ENCODE peak calls at places on chromosomes 13 and 19, in ten cellular contexts. M is IMR-90; B is activated B cell treated with CpG ODN at 0.5 μM for 24 hours; F is fibroblast of the aortic adventitia; Z is thoracic aorta; C is dorsolateral prefrontal cortex; U is cardiac fibroblast; Y is CD8-positive, alpha-beta T cell; H is AG09319; G is astrocyte of the cerebellum. Q is an unnamed sample.

GRCh38 chr13:42398542-42398941 is 126.6 kb downstream of the AKAP11 start:
- DNase-seq in M (no peak), B (no peak), F (peak), Z (no peak), C (no peak), U (no peak), Y (no peak), H (no peak), G (no peak), Q (no peak)

GRCh38 chr13:24253520-24254150 is 55.7 kb upstream of the C1QTNF9 start:
- DNase-seq in M (no peak), B (no peak), F (no peak), Z (no peak), C (no peak), U (no peak), Y (no peak), H (no peak), G (no peak), Q (no peak)

GRCh38 chr13:23505007-23505406 is 65.2 kb upstream of the TNFRSF19 start:
- DNase-seq in M (peak), B (no peak), F (peak), Z (no peak), C (no peak), U (peak), Y (no peak), H (no peak), G (no peak), Q (no peak)

GRCh38 chr13:106919093-106919492 is 351.2 kb upstream of the ARGLU1 start:
- DNase-seq in M (no peak), B (no peak), F (no peak), Z (no peak), C (no peak), U (peak), Y (no peak), H (no peak), G (no peak), Q (no peak)

GRCh38 chr13:85661639-85662038 is 137.6 kb downstream of the SLITRK6 start:
- DNase-seq in M (no peak), B (no peak), F (no peak), Z (no peak), C (no peak), U (no peak), Y (no peak), H (no peak), G (no peak), Q (no peak)

GRCh38 chr19:47109541-47110375 is 3.8 kb downstream of the ZC3H4 start:
- DNase-seq in M (peak), B (no peak), F (peak), Z (no peak), C (no peak), U (peak), Y (peak), H (no peak), G (no peak), Q (no peak)

GRCh38 chr13:100544866-100545683 is 43.5 kb downstream of the GGACT start:
- DNase-seq in M (no peak), B (no peak), F (no peak), Z (no peak), C (no peak), U (no peak), Y (no peak), H (no peak), G (no peak), Q (no peak)

GRCh38 chr19:11624064-11624463 is 26.8 kb downstream of the ZNF627 start:
- DNase-seq in M (peak), B (no peak), F (peak), Z (no peak), C (no peak), U (peak), Y (no peak), H (no peak), G (peak), Q (no peak)

GRCh38 chr13:100363351-100363750 is 225.2 kb downstream of the GGACT start:
- DNase-seq in M (peak), B (no peak), F (peak), Z (no peak), C (no peak), U (peak), Y (no peak), H (no peak), G (peak), Q (no peak)

GRCh38 chr19:47446534-47447469 is 24.9 kb downstream of the SLC8A2 start:
- DNase-seq in M (no peak), B (no peak), F (no peak), Z (no peak), C (no peak), U (peak), Y (no peak), H (no peak), G (no peak), Q (peak)

GRCh38 chr13:40158218-40158617 is 502.8 kb downstream of the COG6 start:
- DNase-seq in M (no peak), B (no peak), F (peak), Z (no peak), C (no peak), U (peak), Y (no peak), H (no peak), G (no peak), Q (no peak)

GRCh38 chr13:35747594-35747993 is 271.1 kb upstream of the MAB21L1 start:
- DNase-seq in M (no peak), B (no peak), F (peak), Z (no peak), C (no peak), U (peak), Y (no peak), H (no peak), G (no peak), Q (no peak)

GRCh38 chr13:41497436-41497835 is 40.1 kb downstream of the RGCC start:
- DNase-seq in M (no peak), B (no peak), F (no peak), Z (no peak), C (no peak), U (no peak), Y (no peak), H (no peak), G (no peak), Q (no peak)

GRCh38 chr19:46299004-46299509 is 2.2 kb downstream of the HIF3A start:
- DNase-seq in M (peak), B (no peak), F (peak), Z (peak), C (peak), U (peak), Y (no peak), H (peak), G (peak), Q (peak)

GRCh38 chr19:5864725-5865486 is 5.4 kb downstream of the FUT5 start:
- DNase-seq in M (no peak), B (no peak), F (no peak), Z (no peak), C (no peak), U (no peak), Y (no peak), H (no peak), G (no peak), Q (no peak)

GRCh38 chr19:8141726-8142524 is 7.5 kb downstream of the FBN3 start:
- DNase-seq in M (no peak), B (no peak), F (no peak), Z (no peak), C (no peak), U (no peak), Y (no peak), H (no peak), G (no peak), Q (no peak)

GRCh38 chr13:100275746-100276145 is 186.9 kb downstream of the PCCA start:
- DNase-seq in M (no peak), B (no peak), F (no peak), Z (no peak), C (no peak), U (no peak), Y (no peak), H (no peak), G (no peak), Q (no peak)

GRCh38 chr19:45883881-45884681 is 1.9 kb downstream of the IRF2BP1 start:
- DNase-seq in M (no peak), B (no peak), F (no peak), Z (no peak), C (no peak), U (no peak), Y (no peak), H (no peak), G (no peak), Q (no peak)

GRCh38 chr19:40239415-40240226 is 13.1 kb upstream of the CCNP start:
- DNase-seq in M (no peak), B (no peak), F (no peak), Z (no peak), C (no peak), U (no peak), Y (no peak), H (no peak), G (no peak), Q (no peak)

GRCh38 chr13:40148742-40149141 is 493.3 kb downstream of the COG6 start:
- DNase-seq in M (no peak), B (no peak), F (no peak), Z (no peak), C (no peak), U (no peak), Y (no peak), H (no peak), G (no peak), Q (no peak)

GRCh38 chr13:87671824-87672603 is 843 bp downstream of the SLITRK5 start:
- DNase-seq in M (no peak), B (no peak), F (no peak), Z (no peak), C (no peak), U (no peak), Y (no peak), H (no peak), G (no peak), Q (peak)

GRCh38 chr19:56133858-56134654 is 7.0 kb upstream of the ZNF444 start:
- DNase-seq in M (peak), B (no peak), F (no peak), Z (no peak), C (no peak), U (peak), Y (no peak), H (no peak), G (no peak), Q (no peak)

GRCh38 chr19:12294308-12295158 is at the start of gene ZNF44:
- DNase-seq in M (peak), B (peak), F (peak), Z (peak), C (peak), U (peak), Y (peak), H (peak), G (peak), Q (peak)

GRCh38 chr13:113882266-113882627 is 18.4 kb upstream of the GAS6 start:
- DNase-seq in M (no peak), B (no peak), F (peak), Z (no peak), C (no peak), U (no peak), Y (no peak), H (no peak), G (no peak), Q (no peak)

GRCh38 chr19:46984077-46985010 is 35.3 kb upstream of the NPAS1 start:
- DNase-seq in M (peak), B (no peak), F (peak), Z (no peak), C (no peak), U (peak), Y (no peak), H (no peak), G (no peak), Q (no peak)

GRCh38 chr19:2382530-2383222 is 22.6 kb downstream of the TMPRSS9 start:
- DNase-seq in M (no peak), B (no peak), F (no peak), Z (no peak), C (no peak), U (no peak), Y (no peak), H (no peak), G (no peak), Q (no peak)

GRCh38 chr13:59458908-59459579 is 704.7 kb downstream of the DIAPH3 start:
- DNase-seq in M (peak), B (no peak), F (peak), Z (no peak), C (no peak), U (peak), Y (no peak), H (peak), G (peak), Q (no peak)

GRCh38 chr13:109779074-109779473 is 7.3 kb downstream of the IRS2 start:
- DNase-seq in M (no peak), B (no peak), F (no peak), Z (no peak), C (no peak), U (no peak), Y (peak), H (no peak), G (no peak), Q (no peak)

GRCh38 chr19:52871466-52871865 is 14.0 kb upstream of the ZNF468 start:
- DNase-seq in M (no peak), B (no peak), F (no peak), Z (no peak), C (no peak), U (no peak), Y (no peak), H (no peak), G (no peak), Q (no peak)

GRCh38 chr19:39082745-39083598 is 1.2 kb upstream of the ACP7 start:
- DNase-seq in M (no peak), B (no peak), F (peak), Z (no peak), C (peak), U (no peak), Y (no peak), H (no peak), G (no peak), Q (no peak)

DNA sequence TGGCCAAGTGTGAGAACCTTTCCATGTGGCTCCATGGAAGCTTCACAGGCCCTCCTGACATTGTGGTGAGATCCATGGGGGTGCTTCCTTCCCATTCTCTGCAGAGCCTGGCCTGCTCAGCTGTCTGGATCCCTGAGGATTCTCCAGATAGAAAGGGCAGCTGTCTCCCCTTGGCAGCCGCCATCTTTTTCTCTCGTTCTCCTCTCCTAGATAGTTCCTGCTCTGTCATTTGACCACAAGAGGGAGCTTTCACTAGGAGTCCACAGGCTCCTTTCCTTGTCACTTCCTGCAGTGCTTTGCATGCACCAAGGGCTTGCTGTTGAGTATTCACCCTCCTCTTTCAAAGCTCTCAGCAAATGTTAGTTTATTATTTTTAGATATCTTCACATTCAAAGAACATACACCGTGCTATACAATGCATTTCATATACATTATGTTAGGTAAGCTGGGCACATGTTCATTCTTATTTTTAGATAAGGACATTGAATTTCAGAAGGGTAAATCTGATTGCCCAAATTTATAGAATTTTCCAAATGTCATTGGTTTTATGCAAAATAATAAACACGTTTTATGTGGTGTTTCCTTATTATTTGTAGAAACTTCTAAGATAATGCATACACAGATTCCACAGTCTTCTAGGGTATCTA is 133.2 kb downstream of the FRY start:
- DNase-seq in M (peak), B (no peak), F (peak), Z (no peak), C (no peak), U (peak), Y (no peak), H (no peak), G (peak), Q (no peak)
- TF ChIP-seq CTCF in M (peak), B (no peak), F (peak), Z (peak), C (peak), U (peak), Y (no peak), H (peak), G (peak), Q (peak)

GRCh38 chr19:3547767-3548282 is 8.9 kb downstream of the TEKTIP1 start:
- DNase-seq in M (no peak), B (no peak), F (no peak), Z (no peak), C (no peak), U (no peak), Y (no peak), H (no peak), G (no peak), Q (no peak)
- TF ChIP-seq CTCF in M (no peak), B (no peak), F (no peak), Z (no peak), C (no peak), U (no peak), Y (peak), H (no peak), G (no peak), Q (no peak)

GRCh38 chr13:31418186-31418585 is 218.4 kb downstream of the B3GLCT start:
- DNase-seq in M (no peak), B (no peak), F (no peak), Z (no peak), C (no peak), U (no peak), Y (no peak), H (no peak), G (no peak), Q (no peak)

GRCh38 chr13:31424130-31424729 is 224.5 kb downstream of the B3GLCT start:
- DNase-seq in M (peak), B (peak), F (peak), Z (peak), C (peak), U (peak), Y (peak), H (peak), G (peak), Q (peak)

GRCh38 chr13:31426395-31426794 is 226.6 kb downstream of the B3GLCT start:
- DNase-seq in M (no peak), B (no peak), F (no peak), Z (no peak), C (no peak), U (no peak), Y (no peak), H (no peak), G (no peak), Q (no peak)

GRCh38 chr13:31427151-31427867 is 227.5 kb downstream of the B3GLCT start:
- DNase-seq in M (no peak), B (no peak), F (no peak), Z (no peak), C (no peak), U (no peak), Y (no peak), H (no peak), G (no peak), Q (no peak)

GRCh38 chr13:31421756-31422155 is 222.0 kb downstream of the B3GLCT start:
- DNase-seq in M (no peak), B (no peak), F (no peak), Z (no peak), C (no peak), U (no peak), Y (no peak), H (no peak), G (no peak), Q (no peak)
- TF ChIP-seq CTCF in M (no peak), B (no peak), F (no peak), Z (no peak), C (no peak), U (no peak), Y (no peak), H (no peak), G (no peak), Q (no peak)

GRCh38 chr13:112065867-112066623 is 904 bp upstream of the SOX1 start:
- DNase-seq in M (no peak), B (no peak), F (no peak), Z (no peak), C (no peak), U (no peak), Y (no peak), H (no peak), G (no peak), Q (no peak)
- TF ChIP-seq CTCF in M (no peak), B (no peak), F (no peak), Z (no peak), C (no peak), U (no peak), Y (no peak), H (no peak), G (no peak), Q (no peak)

DNA sequence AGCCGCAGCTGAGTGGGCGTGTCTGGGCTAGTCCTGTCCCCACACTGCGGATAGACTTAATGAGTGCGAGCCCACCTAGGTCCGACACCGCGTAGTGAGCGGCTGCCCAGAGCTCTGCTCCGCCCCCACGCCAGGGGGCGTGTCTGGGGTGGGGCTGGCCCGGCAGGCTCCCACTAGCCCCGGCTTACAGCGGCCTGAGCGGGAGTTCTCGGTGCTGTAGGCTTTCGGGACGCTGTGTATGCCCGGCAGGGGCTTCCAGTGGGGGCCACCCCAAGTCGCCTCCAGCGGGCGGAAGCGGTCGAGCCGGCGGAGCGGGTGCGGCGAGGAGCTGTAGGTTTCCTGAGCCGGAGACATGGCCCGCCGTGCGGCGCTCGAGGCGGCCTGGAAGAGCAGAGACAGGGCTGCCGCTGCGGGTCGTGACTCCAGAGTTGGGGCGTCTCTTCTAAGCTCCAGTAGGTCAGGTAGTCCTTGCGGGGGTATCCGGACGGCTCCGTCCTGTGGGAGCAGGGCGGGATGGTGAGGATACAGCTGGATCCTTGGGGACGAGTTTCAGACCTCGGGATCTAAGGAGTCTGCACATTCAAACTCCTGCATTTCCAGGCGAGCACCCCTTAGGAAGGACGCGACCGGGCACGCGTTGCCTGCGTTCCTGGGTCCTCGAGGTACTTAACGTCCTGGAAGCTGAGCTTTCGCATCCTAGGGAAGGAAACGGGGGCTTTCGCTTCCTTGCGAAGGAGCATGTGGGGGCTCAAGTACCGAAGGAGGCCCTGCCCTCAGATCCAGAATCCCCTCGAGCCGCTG is 1.2 kb downstream of the CGB7 start:
- DNase-seq in M (peak), B (peak), F (peak), Z (no peak), C (no peak), U (peak), Y (peak), H (no peak), G (no peak), Q (no peak)
- TF ChIP-seq CTCF in M (peak), B (no peak), F (peak), Z (peak), C (peak), U (peak), Y (no peak), H (peak), G (peak), Q (peak)

GRCh38 chr19:41920878-41921277 is 7.4 kb downstream of the ERFL start:
- DNase-seq in M (no peak), B (no peak), F (no peak), Z (no peak), C (no peak), U (no peak), Y (no peak), H (no peak), G (no peak), Q (no peak)
- TF ChIP-seq CTCF in M (no peak), B (no peak), F (no peak), Z (no peak), C (no peak), U (no peak), Y (no peak), H (no peak), G (no peak), Q (no peak)